ENCODE peak calls at places on chromosome X, in six cellular contexts. J is mesendoderm; H is GM03348; I is activated CD8-positive, alpha-beta T cell treated with anti-CD3 and anti-CD28 coated beads, Interleukin-2, amount 10 ng/mL, durations not matched to agents 7 days and 5 days; Q is T-helper 1 cell; Y is effector CD8-positive, alpha-beta T cell. S is an unnamed sample.

GRCh38 chrX:78754917-78755316 is 7.4 kb downstream of the LPAR4 start:
- DNase-seq in J (no peak), H (no peak), I (no peak), Q (no peak), Y (no peak), S (no peak)

GRCh38 chrX:151680805-151681204 is 14.5 kb upstream of the PRRG3 start:
- DNase-seq in J (peak; percentile 62), H (peak; percentile 17), I (peak; percentile 62), Q (peak; percentile 16), Y (peak; percentile 24), S (peak; percentile 68)

GRCh38 chrX:10414872-10415703 is 205.3 kb downstream of the MID1 start:
- DNase-seq in J (no peak), H (peak; percentile 19), I (no peak), Q (no peak), Y (no peak), S (no peak)

GRCh38 chrX:109186939-109187338 is 294.9 kb downstream of the GUCY2F start:
- DNase-seq in J (no peak), H (no peak), I (no peak), Q (no peak), Y (no peak), S (no peak)

GRCh38 chrX:100685284-100685996 is 41.4 kb downstream of the SRPX2 start:
- DNase-seq in J (peak; percentile 82), H (peak; percentile 54), I (peak; percentile 74), Q (peak; percentile 13), Y (peak; percentile 19), S (peak; percentile 74)

GRCh38 chrX:48497871-48498270 is 10.9 kb upstream of the PORCN start:
- DNase-seq in J (no peak), H (no peak), I (no peak), Q (no peak), Y (no peak), S (no peak)

GRCh38 chrX:110241816-110242215 is 76.1 kb downstream of the AMMECR1 start:
- DNase-seq in J (no peak), H (no peak), I (no peak), Q (no peak), Y (no peak), S (no peak)

GRCh38 chrX:16828126-16828908 is 41.8 kb downstream of the RBBP7 start:
- DNase-seq in J (no peak), H (no peak), I (no peak), Q (no peak), Y (no peak), S (no peak)

GRCh38 chrX:70444326-70445196 is at the start of gene DLG3:
- DNase-seq in J (peak; percentile 56), H (peak; percentile 75), I (no peak), Q (no peak), Y (no peak), S (peak; percentile 18)

GRCh38 chrX:100645106-100645505 is 1.1 kb downstream of the SRPX2 start:
- DNase-seq in J (no peak), H (no peak), I (no peak), Q (no peak), Y (no peak), S (no peak)

GRCh38 chrX:94942603-94943002 is 1268.6 kb downstream of the FAM133A start:
- DNase-seq in J (peak; percentile 3), H (no peak), I (no peak), Q (no peak), Y (no peak), S (no peak)

GRCh38 chrX:46477435-46477834 is 67.8 kb downstream of the ZNF674 start:
- DNase-seq in J (no peak), H (no peak), I (no peak), Q (no peak), Y (no peak), S (no peak)

S was measured in naive thymus-derived CD8-positive, alpha-beta T cell.